ENCODE peak calls at places on chromosomes 2 and 18, in nine cellular contexts. D, O, A, Q, P, L, R, J and N are unnamed samples.

GRCh38 chr2:43391877-43392214 is 165.4 kb upstream of the ZFP36L2 start:
- DNase-seq in A (no peak), L (no peak), D (no peak), Q (no peak), R (no peak), J (no peak), P (no peak), O (no peak), N (no peak)

GRCh38 chr2:147501973-147502372 is 342.9 kb upstream of the ACVR2A start:
- DNase-seq in J (no peak), P (no peak), L (no peak), D (no peak), O (no peak), Q (no peak), A (no peak), R (no peak), N (no peak)

GRCh38 chr2:10934979-10935350 is 23.2 kb downstream of the KCNF1 start:
- DNase-seq in O (no peak), D (no peak), J (no peak), A (no peak), P (peak), Q (no peak), R (no peak), L (no peak), N (no peak)

GRCh38 chr2:32246911-32247310 is 17.8 kb downstream of the NLRC4 start:
- DNase-seq in O (no peak), J (no peak), A (no peak), R (no peak), L (no peak), Q (no peak), P (no peak), D (no peak), N (no peak)

GRCh38 chr18:68267583-68267982 is 447.3 kb downstream of the TMX3 start:
- DNase-seq in P (no peak), Q (no peak), R (no peak), O (no peak), A (no peak), L (no peak), J (no peak), D (no peak), N (no peak)

GRCh38 chr18:72869786-72870185 is 2.0 kb upstream of the NETO1 start:
- DNase-seq in L (no peak), A (peak), Q (no peak), P (no peak), R (no peak), D (no peak), J (no peak), O (no peak), N (no peak)

GRCh38 chr2:75500633-75501032 is 60.1 kb downstream of the EVA1A start:
- DNase-seq in L (no peak), J (no peak), A (no peak), Q (no peak), P (no peak), O (no peak), D (no peak), R (no peak), N (no peak)

GRCh38 chr2:7024261-7024660 is 107.0 kb downstream of the RNF144A start:
- DNase-seq in D (no peak), R (no peak), A (no peak), P (no peak), J (no peak), L (no peak), O (no peak), Q (no peak), N (no peak)

GRCh38 chr2:72914226-72915075 is 2.9 kb upstream of the EMX1 start:
- DNase-seq in L (no peak), R (no peak), J (no peak), O (no peak), A (peak), P (peak), Q (no peak), D (no peak), N (no peak)

GRCh38 chr18:45232058-45232457 is 383.2 kb upstream of the SLC14A2 start:
- DNase-seq in D (no peak), O (no peak), R (no peak), P (no peak), L (no peak), Q (no peak), J (no peak), A (no peak), N (no peak)

GRCh38 chr18:68532328-68532885 is 182.5 kb downstream of the TMX3 start:
- DNase-seq in P (no peak), A (no peak), R (no peak), O (no peak), D (no peak), J (no peak), Q (no peak), L (no peak), N (no peak)

GRCh38 chr2:102060792-102061191 is 69.0 kb downstream of the IL1R2 start:
- DNase-seq in P (no peak), J (no peak), O (no peak), Q (no peak), D (no peak), A (no peak), L (no peak), R (no peak), N (no peak)

GRCh38 chr2:100903534-100904258 is 83.8 kb downstream of the NPAS2 start:
- DNase-seq in Q (no peak), D (peak), P (no peak), O (no peak), L (no peak), J (no peak), R (no peak), A (peak), N (no peak)

GRCh38 chr2:42009657-42010580 is 37.9 kb upstream of the PKDCC start:
- DNase-seq in Q (no peak), D (no peak), O (no peak), P (no peak), L (no peak), R (no peak), J (no peak), A (no peak), N (no peak)

GRCh38 chr2:227097495-227098161 is 66.4 kb downstream of the COL4A4 start:
- DNase-seq in J (no peak), Q (no peak), D (no peak), O (no peak), A (no peak), L (no peak), P (no peak), R (no peak), N (no peak)

GRCh38 chr2:227098162-227098515 is 65.9 kb downstream of the COL4A4 start:
- DNase-seq in D (no peak), P (no peak), Q (no peak), O (no peak), L (no peak), A (no peak), R (no peak), J (no peak), N (no peak)

GRCh38 chr2:227095346-227095745 is 68.7 kb downstream of the COL4A4 start:
- DNase-seq in O (no peak), D (no peak), L (no peak), A (no peak), J (no peak), Q (no peak), R (no peak), P (no peak), N (no peak)
- TF ChIP-seq CTCF in O (no peak), D (no peak), L (no peak), A (no peak), J (no peak), Q (no peak), R (no peak), P (no peak), N (no peak)

GRCh38 chr2:233300401-233300800 is 7.2 kb upstream of the SAG start:
- DNase-seq in Q (no peak), A (no peak), L (no peak), J (no peak), P (no peak), D (no peak), R (no peak), O (no peak), N (no peak)

GRCh38 chr2:233307565-233307964 is at the start of gene SAG:
- DNase-seq in R (no peak), P (no peak), L (no peak), O (no peak), A (no peak), D (no peak), J (no peak), Q (no peak), N (no peak)

GRCh38 chr2:233301811-233302210 is 5.8 kb upstream of the SAG start:
- DNase-seq in R (no peak), L (no peak), P (no peak), O (no peak), D (no peak), Q (no peak), A (no peak), J (no peak), N (no peak)

GRCh38 chr2:233301248-233301647 is 6.4 kb upstream of the SAG start:
- DNase-seq in Q (no peak), D (no peak), A (no peak), L (no peak), J (no peak), O (no peak), P (no peak), R (no peak), N (no peak)

DNA sequence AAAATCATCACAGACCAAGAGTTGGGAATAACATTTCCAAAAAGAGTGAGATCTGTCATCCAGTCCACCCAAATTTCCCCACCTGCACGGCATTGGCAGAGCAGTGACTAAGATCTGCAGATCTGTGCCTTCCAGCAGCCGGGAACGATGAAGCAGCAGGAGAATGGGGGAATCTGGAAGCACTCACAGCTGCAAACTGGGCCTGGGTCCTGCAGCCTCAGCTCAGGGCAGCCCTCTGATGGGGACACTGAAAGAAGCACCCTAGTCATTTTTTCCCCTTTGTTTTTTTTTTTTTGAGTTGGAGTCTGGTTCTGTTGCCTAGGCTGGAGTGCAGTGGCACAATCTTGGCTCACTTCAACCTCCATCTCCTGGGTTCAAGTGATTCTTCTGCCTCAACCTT is 4.4 kb upstream of the SAG start:
- DNase-seq in J (no peak), Q (no peak), O (no peak), R (no peak), P (no peak), L (no peak), D (no peak), A (peak), N (no peak)
- TF ChIP-seq REST in J (no peak), Q (no peak), O (no peak), R (no peak), P (no peak), L (no peak), D (no peak), A (no peak), N (no peak)

GRCh38 chr2:135059577-135059976 is 7.5 kb downstream of the RAB3GAP1 start:
- DNase-seq in P (no peak), Q (no peak), A (no peak), D (no peak), J (no peak), L (no peak), O (no peak), R (no peak), N (no peak)

GRCh38 chr2:135064149-135064548 is 12.1 kb downstream of the RAB3GAP1 start:
- DNase-seq in R (no peak), O (no peak), Q (no peak), P (no peak), A (no peak), J (no peak), L (no peak), D (no peak), N (no peak)

GRCh38 chr2:135066710-135067109 is 14.6 kb downstream of the RAB3GAP1 start:
- DNase-seq in J (no peak), O (no peak), Q (no peak), L (no peak), R (no peak), A (no peak), D (no peak), P (no peak), N (no peak)

DNA sequence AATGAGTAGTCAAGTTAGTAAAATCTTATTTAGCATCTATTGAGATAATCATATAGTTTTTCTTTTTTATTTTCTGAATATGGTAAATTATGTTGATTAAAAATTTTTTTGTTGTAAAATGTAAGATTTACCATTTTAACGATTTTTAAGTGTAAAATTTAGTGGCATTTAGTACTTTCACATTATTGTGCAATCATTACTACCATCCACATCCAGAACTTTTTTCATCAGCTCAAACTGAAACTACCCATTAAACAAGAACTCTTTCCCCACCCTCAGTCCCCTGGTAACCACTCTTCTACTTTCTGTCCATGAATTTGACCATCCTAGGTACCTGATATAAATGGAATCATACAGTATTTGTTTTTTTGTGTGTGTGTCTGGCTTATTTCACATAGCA is 11.1 kb downstream of the RAB3GAP1 start:
- DNase-seq in Q (no peak), A (no peak), R (no peak), L (no peak), P (no peak), J (no peak), D (no peak), O (no peak), N (no peak)
- H3K4me3 ChIP-seq in Q (no peak), A (no peak), R (no peak), L (no peak), P (no peak), J (no peak), D (no peak), O (no peak), N (no peak)

GRCh38 chr18:75211002-75211621 is 515 bp downstream of the TSHZ1 start:
- DNase-seq in L (peak), A (peak), P (no peak), D (peak), Q (no peak), R (no peak), J (no peak), O (no peak), N (no peak)

GRCh38 chr18:75209129-75209951 is at the start of gene PTGR3:
- DNase-seq in A (peak), Q (peak), D (peak), R (peak), L (peak), J (peak), P (peak), O (peak), N (peak)

GRCh38 chr18:75210274-75211001 is at the start of gene TSHZ1:
- DNase-seq in Q (peak), R (peak), A (peak), P (peak), O (peak), D (peak), L (peak), J (peak), N (peak)

GRCh38 chr18:75208836-75209128 is 157 bp downstream of the PTGR3 start:
- DNase-seq in P (no peak), O (no peak), L (no peak), A (no peak), Q (no peak), R (no peak), D (no peak), J (no peak), N (no peak)

GRCh38 chr18:75209952-75210261 is 690 bp upstream of the TSHZ1 start:
- DNase-seq in J (no peak), L (no peak), R (no peak), P (no peak), O (no peak), A (no peak), D (no peak), Q (peak), N (no peak)
- TF ChIP-seq CTCF in J (no peak), L (no peak), R (no peak), P (no peak), O (no peak), A (no peak), D (no peak), Q (no peak), N (no peak)

DNA sequence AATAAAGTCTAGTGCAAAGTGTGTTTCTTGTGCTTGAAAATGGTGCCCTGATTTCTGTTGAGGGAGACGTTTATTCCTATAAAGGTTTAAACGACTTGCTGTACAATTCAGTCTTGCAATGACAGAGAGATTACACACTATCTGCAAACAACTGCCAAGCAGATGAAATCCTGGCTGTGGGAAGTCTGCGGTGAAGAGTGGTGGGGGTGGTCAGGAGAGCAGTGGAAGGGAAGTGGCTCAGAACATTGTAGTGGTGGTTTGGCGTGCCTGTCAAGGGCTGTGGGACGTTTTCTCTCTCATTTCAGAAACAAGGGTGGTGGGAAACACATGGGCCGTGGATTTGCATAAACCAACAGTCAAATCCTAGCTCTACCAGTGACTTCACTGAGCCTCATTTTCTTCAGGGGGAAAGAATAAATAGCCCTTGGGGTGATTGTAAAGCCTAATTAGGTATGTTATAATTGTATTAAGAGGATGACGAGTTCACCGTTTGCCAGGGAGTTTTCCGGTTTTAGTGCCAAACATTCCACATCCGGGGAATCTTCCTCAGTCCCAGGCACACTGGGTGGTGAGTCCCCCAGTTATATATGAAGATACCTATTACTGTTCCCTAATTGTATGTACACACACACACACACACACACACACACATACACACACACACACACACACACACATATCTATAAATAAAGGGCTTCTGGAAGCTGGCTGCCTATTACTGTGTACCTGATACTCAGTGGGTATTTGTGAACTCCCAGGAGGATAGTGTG is 115.0 kb downstream of the SPTBN1 start:
- DNase-seq in D (peak), L (peak), O (no peak), J (peak), Q (peak), A (no peak), R (peak), P (peak), N (peak)
- TF ChIP-seq REST in D (no peak), L (no peak), O (no peak), J (no peak), Q (no peak), A (no peak), R (no peak), P (no peak), N (no peak)

DNA sequence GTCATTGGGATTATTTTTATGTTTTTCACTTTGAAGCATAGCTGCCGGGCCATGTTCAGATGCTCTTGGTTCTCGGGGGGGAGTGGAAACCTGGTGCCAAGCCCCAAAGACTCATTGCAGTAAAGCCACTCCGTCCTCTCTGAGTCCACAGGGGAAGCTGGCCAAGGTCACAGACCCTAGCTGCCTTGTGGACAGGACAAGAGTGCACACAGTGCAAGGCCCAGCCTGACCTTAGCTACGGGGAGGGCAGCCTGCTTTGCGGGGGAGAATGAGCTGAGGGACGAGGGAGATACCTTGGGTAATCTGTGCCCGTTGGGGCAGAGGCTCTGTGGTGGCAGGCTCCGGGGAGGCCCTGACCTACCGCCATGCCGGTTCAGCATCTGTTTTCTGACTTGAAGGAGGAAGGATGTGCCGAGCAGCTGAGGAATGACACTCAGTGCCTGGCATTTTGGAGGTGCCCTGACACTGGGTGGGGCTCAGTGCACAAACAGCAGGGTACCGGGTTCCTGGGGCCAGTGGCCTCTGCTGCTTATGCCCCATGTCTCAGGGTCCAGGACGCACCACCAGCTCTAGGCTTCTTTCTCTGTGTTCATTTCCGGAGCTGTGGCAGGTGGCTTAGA is 87.2 kb downstream of the STPG4 start:
- DNase-seq in L (peak), J (no peak), P (no peak), O (no peak), R (no peak), D (no peak), Q (no peak), A (no peak), N (no peak)
- H3K4me3 ChIP-seq in L (no peak), J (no peak), P (no peak), O (no peak), R (no peak), D (no peak), Q (no peak), A (no peak), N (no peak)

DNA sequence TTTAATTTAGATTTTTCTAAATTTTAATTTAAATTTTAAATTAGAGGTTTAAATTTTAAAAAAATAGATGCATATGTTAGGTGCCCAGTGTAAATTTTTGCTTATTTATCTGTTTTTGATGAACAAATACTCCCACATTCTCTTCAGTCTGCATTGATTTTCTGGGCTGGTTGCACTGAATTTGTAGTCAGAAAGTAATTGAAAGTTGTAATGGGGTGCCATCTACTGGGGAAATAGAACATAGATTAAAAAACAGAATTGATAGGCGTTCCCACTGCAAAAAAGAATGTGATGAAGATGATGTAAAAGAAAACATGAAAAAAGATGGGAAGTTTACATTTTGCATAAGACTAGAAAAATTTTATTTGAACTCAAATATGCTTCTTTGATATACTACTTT is 51.7 kb upstream of the CCDC85A start:
- DNase-seq in O (peak), D (peak), A (peak), P (peak), J (peak), R (no peak), L (peak), Q (peak), N (no peak)
- TF ChIP-seq CTCF in O (peak), D (peak), A (peak), P (peak), J (peak), R (peak), L (peak), Q (peak), N (no peak)